ENCODE peak calls at places on chromosomes 13 and 19, in six cellular contexts. I is IMR-90, P is heart left ventricle, R is body of pancreas, C is HCT116, D is HepG2. E is an unnamed sample.

GRCh38 chr13:93227906-93228801 is 1.5 kb downstream of the GPC6 start:
- DNase-seq in I (peak; percentile 87), R (peak; percentile 54), P (peak; percentile 40), C (no peak), D (peak; percentile 80), E (peak; percentile 35)

GRCh38 chr19:5397804-5398692 is 57.2 kb upstream of the ZNRF4 start:
- DNase-seq in D (peak; percentile 16), I (no peak), P (no peak), R (no peak), C (no peak), E (no peak)

GRCh38 chr19:9793051-9793591 is 24.6 kb upstream of the ZNF846 start:
- DNase-seq in P (no peak), D (no peak), C (no peak), I (peak; percentile 32), R (peak; percentile 56), E (peak; percentile 70)

GRCh38 chr19:35549174-35549788 is 3.9 kb downstream of the TMEM147 start:
- DNase-seq in I (peak; percentile 56), D (peak; percentile 76), C (peak; percentile 34), P (peak; percentile 50), R (peak; percentile 83), E (peak; percentile 79)

GRCh38 chr13:92745233-92745632 is 481.4 kb upstream of the GPC6 start:
- DNase-seq in I (no peak), C (no peak), D (no peak), R (no peak), P (no peak), E (no peak)

GRCh38 chr19:18173572-18174294 is at the start of gene IFI30:
- DNase-seq in C (no peak), D (peak; percentile 68), I (no peak), P (peak; percentile 85), R (peak; percentile 94), E (peak; percentile 85)

GRCh38 chr13:114112231-114112825 is 20.1 kb downstream of the RASA3 start:
- DNase-seq in R (no peak), D (no peak), C (no peak), I (peak; percentile 45), P (no peak), E (no peak)

GRCh38 chr19:54319049-54319448 is 6.1 kb upstream of the LILRA5 start:
- DNase-seq in D (no peak), R (no peak), I (no peak), C (no peak), P (no peak), E (no peak)

GRCh38 chr19:17560205-17560595 is 4.8 kb downstream of the COLGALT1 start:
- DNase-seq in I (peak; percentile 93), C (no peak), R (peak; percentile 69), P (peak; percentile 45), D (no peak), E (peak; percentile 80)

GRCh38 chr19:54995561-54995960 is 29.4 kb downstream of the NLRP2 start:
- DNase-seq in D (no peak), C (no peak), P (no peak), R (no peak), I (no peak), E (no peak)

GRCh38 chr19:44051654-44052402 is at the start of gene ZNF223:
- DNase-seq in C (no peak), R (peak; percentile 97), I (peak; percentile 89), P (peak; percentile 97), D (peak; percentile 94), E (peak; percentile 98)

GRCh38 chr19:31503211-31503610 is 154.0 kb upstream of the TSHZ3 start:
- DNase-seq in R (no peak), D (no peak), C (no peak), P (no peak), I (no peak), E (no peak)

GRCh38 chr13:28035146-28035782 is 46.8 kb upstream of the URAD start:
- DNase-seq in R (no peak), P (no peak), D (no peak), I (peak; percentile 13), C (peak; percentile 22), E (no peak)

GRCh38 chr13:63048648-63049047 is 1633.0 kb upstream of the PCDH20 start:
- DNase-seq in P (no peak), C (peak; percentile 3), D (no peak), I (peak; percentile 16), R (no peak), E (no peak)

GRCh38 chr19:54574051-54574450 is 461 bp downstream of the LILRA2 start:
- DNase-seq in D (no peak), P (no peak), C (no peak), I (no peak), R (no peak), E (no peak)

GRCh38 chr13:79988573-79988972 is 352.4 kb downstream of the SPRY2 start:
- DNase-seq in C (no peak), I (peak; percentile 83), P (no peak), R (no peak), D (no peak), E (no peak)

GRCh38 chr13:20969182-20969581 is 66.6 kb upstream of the XPO4 start:
- DNase-seq in I (peak; percentile 68), P (no peak), C (peak; percentile 28), R (no peak), D (no peak), E (no peak)

GRCh38 chr19:10471909-10472308 is 31.2 kb downstream of the KEAP1 start:
- DNase-seq in R (peak; percentile 22), P (no peak), D (peak; percentile 54), C (no peak), I (peak; percentile 47), E (no peak)

GRCh38 chr19:343941-344624 is 513 bp downstream of the MIER2 start:
- DNase-seq in R (no peak), C (no peak), D (no peak), I (no peak), P (no peak), E (no peak)

GRCh38 chr19:40465025-40465780 is at the start of gene BLVRB:
- DNase-seq in C (no peak), I (peak; percentile 52), P (no peak), D (peak; percentile 52), R (peak; percentile 73), E (peak; percentile 81)

GRCh38 chr13:73169971-73170370 is 111.2 kb downstream of the KLF5 start:
- DNase-seq in R (no peak), D (no peak), P (no peak), C (no peak), I (no peak), E (no peak)

GRCh38 chr19:39032164-39032918 is at the start of gene FBXO27:
- DNase-seq in P (peak; percentile 50), R (peak; percentile 11), D (no peak), I (no peak), C (peak; percentile 16), E (no peak)

GRCh38 chr13:32267836-32268439 is 47.2 kb downstream of the ZAR1L start:
- DNase-seq in P (no peak), D (no peak), I (no peak), R (peak; percentile 41), C (peak; percentile 51), E (no peak)

GRCh38 chr19:40614595-40615411 is 13.6 kb downstream of the LTBP4 start:
- DNase-seq in P (peak; percentile 91), R (peak; percentile 72), I (peak; percentile 99), D (no peak), C (peak; percentile 87), E (peak; percentile 92)

GRCh38 chr13:109204252-109204651 is 574.8 kb downstream of the MYO16 start:
- DNase-seq in R (no peak), I (no peak), C (no peak), D (no peak), P (no peak), E (no peak)

GRCh38 chr13:33140161-33140560 is 123.9 kb downstream of the KL start:
- DNase-seq in R (no peak), C (no peak), I (peak; percentile 35), P (no peak), D (no peak), E (no peak)

DNA sequence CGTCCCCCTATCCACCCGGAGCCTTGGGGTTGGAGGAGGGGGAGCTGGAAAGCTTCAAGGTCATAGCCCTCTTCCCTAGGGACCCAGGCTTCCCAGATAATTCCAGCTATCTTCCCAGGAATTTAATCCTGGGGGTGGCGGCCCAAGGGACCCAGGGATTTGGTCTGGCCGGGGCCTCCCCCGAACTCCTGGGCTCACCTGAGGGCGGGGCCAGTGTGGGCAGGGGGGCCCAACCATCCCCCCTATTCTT is 1.3 kb downstream of the VASP start:
- DNase-seq in I (no peak), P (no peak), D (no peak), R (no peak), C (no peak), E (no peak)
- TF ChIP-seq POLR2A in I (no peak), P (no peak), D (no peak), R (no peak), C (no peak), E (no peak)

GRCh38 chr13:48181482-48182145 is 51.4 kb upstream of the ITM2B start:
- DNase-seq in I (no peak), C (no peak), R (no peak), D (no peak), P (no peak), E (no peak)

GRCh38 chr13:48186722-48187121 is 46.3 kb upstream of the ITM2B start:
- DNase-seq in P (no peak), C (no peak), I (no peak), D (no peak), R (no peak), E (no peak)

GRCh38 chr13:48185018-48185417 is 48.0 kb upstream of the ITM2B start:
- DNase-seq in C (no peak), P (no peak), I (no peak), R (no peak), D (no peak), E (no peak)

GRCh38 chr13:48188129-48188528 is 44.9 kb upstream of the ITM2B start:
- DNase-seq in P (no peak), I (no peak), C (no peak), D (no peak), R (no peak), E (no peak)

GRCh38 chr13:48184260-48184659 is 48.7 kb upstream of the ITM2B start:
- DNase-seq in D (no peak), C (no peak), R (no peak), I (no peak), P (no peak), E (no peak)
- TF ChIP-seq CTCF in D (no peak), C (no peak), R (no peak), I (no peak), P (no peak), E (no peak)

DNA sequence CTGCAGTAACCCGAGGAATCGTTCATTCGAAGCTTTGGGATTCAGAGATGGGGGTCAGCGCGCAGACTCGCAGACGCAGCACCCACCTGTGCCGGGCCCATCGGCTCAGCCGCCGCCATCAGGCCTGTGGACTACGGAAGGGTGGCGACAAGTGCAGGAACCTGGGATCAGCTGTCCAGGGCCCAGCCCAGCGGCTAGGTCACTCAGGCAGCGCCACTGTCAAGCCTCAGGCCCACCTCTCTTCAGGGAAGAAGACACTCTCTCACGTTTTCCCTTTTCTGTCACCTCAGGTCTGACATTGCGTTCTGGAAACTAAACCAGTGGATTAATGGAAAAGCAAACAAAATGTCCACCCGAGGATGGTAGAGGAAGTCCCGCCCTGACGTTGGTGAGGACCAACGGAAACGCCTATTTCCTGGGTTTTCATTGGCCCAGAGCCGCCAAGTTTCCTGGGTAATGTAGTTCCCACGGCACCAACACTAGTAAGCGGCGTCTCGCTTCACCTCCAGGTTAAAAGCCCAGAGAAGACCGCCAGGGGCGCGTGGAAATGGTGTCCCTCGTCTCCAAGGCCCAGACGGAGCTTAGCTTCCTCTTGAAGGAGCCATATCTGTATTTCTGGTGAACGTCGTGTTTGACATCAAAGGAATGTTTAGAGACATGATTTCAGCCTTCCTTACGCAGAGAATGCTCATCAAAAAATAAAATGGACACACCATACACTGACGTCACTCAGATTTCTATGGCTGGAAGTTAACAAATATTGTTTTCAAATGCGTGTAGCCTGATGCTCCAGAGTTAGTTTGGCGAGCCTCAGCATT is at the start of gene ZNF772:
- DNase-seq in D (peak; percentile 95), R (peak; percentile 95), C (peak; percentile 68), I (peak; percentile 96), P (peak; percentile 96), E (peak; percentile 91)
- H3K9me3 ChIP-seq in D (no peaks in the 10 kb centered on the region), R (peaks cover 53% of the 10 kb centered on the region), C (peaks cover 22% of the 10 kb centered on the region), I (peaks cover 45% of the 10 kb centered on the region), P (peaks cover 31% of the 10 kb centered on the region), E (no peaks in the 10 kb centered on the region)

GRCh38 chr13:112885782-112886268 is 83.2 kb upstream of the MCF2L start:
- DNase-seq in D (peak; percentile 71), R (peak; percentile 96), P (peak; percentile 89), C (peak; percentile 37), I (peak; percentile 87), E (peak; percentile 88)
- TF ChIP-seq POLR2A in D (no peak), R (peak; percentile 48), P (no peak), C (no peak), I (no peak), E (peak; percentile 72)

E was measured in adrenal gland.